ENCODE peak calls at places on chromosome 5, in six cellular contexts. G is neuronal stem cell, J is heart right ventricle, B is left lung, P is left ventricle myocardium inferior, N is GM12878. A is an unnamed sample. For H3K4me1, the result is how much of the 10 kb centered on the place peaks cover.

GRCh38 chr5:125037020-125037419 is 290.6 kb upstream of the ZNF608 start:
- DNase-seq in G (no peak), J (no peak), B (no peak), P (no peak), N (no peak), A (no peak)

GRCh38 chr5:18281947-18282557 is 647.8 kb downstream of the TAF11L14 start:
- DNase-seq in G (peak), J (no peak), B (no peak), P (no peak), N (no peak), A (no peak)

GRCh38 chr5:149080294-149080693 is 17.4 kb upstream of the SH3TC2 start:
- DNase-seq in G (no peak), J (no peak), B (no peak), P (no peak), N (no peak), A (no peak)

GRCh38 chr5:88729476-88730182 is 153.4 kb downstream of the MEF2C start:
- DNase-seq in G (peak), J (peak), B (no peak), P (peak), N (peak), A (no peak)

GRCh38 chr5:54120473-54120872 is 189.9 kb downstream of the ARL15 start:
- DNase-seq in G (no peak), J (no peak), B (no peak), P (no peak), N (no peak), A (no peak)

GRCh38 chr5:169126376-169127043 is 174.4 kb downstream of the SLIT3 start:
- DNase-seq in G (no peak), J (no peak), B (no peak), P (no peak), N (no peak), A (no peak)

GRCh38 chr5:163705983-163706771 is 200.8 kb downstream of the MAT2B start:
- DNase-seq in G (no peak), J (no peak), B (no peak), P (no peak), N (no peak), A (no peak)

GRCh38 chr5:119333421-119333851 is 22.4 kb upstream of the TNFAIP8 start:
- DNase-seq in G (no peak), J (no peak), B (no peak), P (no peak), N (no peak), A (no peak)

GRCh38 chr5:109759304-109759703 is 69.6 kb downstream of the MAN2A1 start:
- DNase-seq in G (no peak), J (no peak), B (no peak), P (no peak), N (no peak), A (no peak)

GRCh38 chr5:118700510-118700909 is 287.8 kb downstream of the DTWD2 start:
- DNase-seq in G (no peak), J (no peak), B (no peak), P (no peak), N (no peak), A (no peak)

GRCh38 chr5:157719231-157719630 is 12.0 kb upstream of the THG1L start:
- DNase-seq in G (no peak), J (no peak), B (no peak), P (no peak), N (no peak), A (no peak)

GRCh38 chr5:143851383-143851782 is 39.4 kb downstream of the HMHB1 start:
- DNase-seq in G (no peak), J (no peak), B (no peak), P (no peak), N (no peak), A (no peak)

GRCh38 chr5:9513825-9514224 is 32.0 kb downstream of the SEMA5A start:
- DNase-seq in G (no peak), J (no peak), B (no peak), P (no peak), N (no peak), A (no peak)

GRCh38 chr5:38872826-38873225 is 27.0 kb downstream of the OSMR start:
- DNase-seq in G (no peak), J (no peak), B (no peak), P (no peak), N (no peak), A (no peak)

GRCh38 chr5:159022178-159022556 is 77.5 kb downstream of the EBF1 start:
- DNase-seq in G (no peak), J (peak), B (peak), P (peak), N (no peak), A (peak)

GRCh38 chr5:37771203-37771611 is 68.6 kb downstream of the GDNF start:
- DNase-seq in G (no peak), J (no peak), B (no peak), P (no peak), N (no peak), A (no peak)

GRCh38 chr5:163079618-163080017 is 357.8 kb upstream of the CCNG1 start:
- DNase-seq in G (no peak), J (no peak), B (no peak), P (no peak), N (no peak), A (no peak)

GRCh38 chr5:78648359-78649219 is at the start of gene LHFPL2:
- DNase-seq in G (peak), J (peak), B (peak), P (peak), N (no peak), A (peak)

GRCh38 chr5:123164019-123164418 is 75.0 kb downstream of the PRDM6 start:
- DNase-seq in G (no peak), J (no peak), B (no peak), P (no peak), N (no peak), A (no peak)

GRCh38 chr5:132096904-132097303 is 23.3 kb downstream of the CSF2 start:
- DNase-seq in G (no peak), J (no peak), B (no peak), P (no peak), N (no peak), A (no peak)

GRCh38 chr5:147902606-147903115 is 3.7 kb downstream of the C5orf46 start:
- DNase-seq in G (no peak), J (no peak), B (no peak), P (no peak), N (no peak), A (no peak)

GRCh38 chr5:147904110-147904509 is 2.2 kb downstream of the C5orf46 start:
- DNase-seq in G (no peak), J (no peak), B (no peak), P (no peak), N (no peak), A (no peak)

GRCh38 chr5:147911427-147911826 is 5.1 kb upstream of the C5orf46 start:
- DNase-seq in G (no peak), J (peak), B (no peak), P (peak), N (no peak), A (peak)

GRCh38 chr5:147901555-147901954 is 4.8 kb downstream of the C5orf46 start:
- DNase-seq in G (no peak), J (no peak), B (no peak), P (no peak), N (no peak), A (peak)

DNA sequence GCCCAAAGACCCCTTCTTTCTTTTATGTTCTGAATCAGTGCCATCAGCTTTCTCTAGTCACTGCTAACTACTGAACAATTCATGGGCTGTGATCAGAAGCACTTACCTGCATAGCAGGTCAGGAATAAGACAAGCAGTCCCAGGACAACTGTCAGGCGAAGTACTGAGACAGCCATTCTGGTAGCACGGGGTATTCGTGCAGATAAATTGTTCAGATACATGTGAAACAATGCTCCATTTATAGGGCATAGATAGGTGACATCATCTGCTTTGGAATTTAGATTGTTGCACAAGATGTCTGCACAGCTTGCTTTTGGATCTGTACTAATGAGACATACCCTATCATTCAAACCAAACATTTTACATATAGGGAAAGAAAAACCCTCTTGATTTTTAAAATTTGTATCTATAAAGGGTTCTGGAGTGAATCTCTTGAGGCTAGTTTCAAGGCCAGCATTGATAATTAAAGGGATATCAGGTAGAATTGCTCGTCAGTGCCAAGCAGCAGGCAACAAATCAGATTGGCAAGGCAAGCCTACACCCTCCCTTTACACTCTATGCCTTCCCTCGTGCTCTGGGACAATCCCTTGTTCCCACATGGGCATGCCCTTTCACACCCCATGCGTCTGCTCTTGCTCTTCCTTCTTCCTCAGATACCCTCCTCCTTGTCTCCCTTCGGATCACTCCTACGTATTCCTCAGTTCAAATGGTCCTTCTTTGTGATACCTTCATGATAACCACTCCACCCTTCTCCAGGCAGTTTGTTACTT is at the start of gene C5orf46:
- DNase-seq in G (no peak), J (no peak), B (no peak), P (no peak), N (no peak), A (no peak)
- H3K4me3 ChIP-seq in G (no peak), J (no peak), B (no peak), P (peak), N (no peak), A (peak)

GRCh38 chr5:172439785-172440480 is 14.4 kb downstream of the SH3PXD2B start:
- DNase-seq in G (no peak), J (no peak), B (peak), P (peak), N (no peak), A (no peak)
- H3K4me1 ChIP-seq in G (under half), J (under half), B (under half), P (half or more), N (under half), A (under half)

GRCh38 chr5:59744531-59744992 is 149.0 kb downstream of the PDE4D start:
- DNase-seq in G (no peak), J (no peak), B (no peak), P (no peak), N (no peak), A (no peak)
- H3K4me3 ChIP-seq in G (no peak), J (no peak), B (no peak), P (no peak), N (no peak), A (no peak)

DNA sequence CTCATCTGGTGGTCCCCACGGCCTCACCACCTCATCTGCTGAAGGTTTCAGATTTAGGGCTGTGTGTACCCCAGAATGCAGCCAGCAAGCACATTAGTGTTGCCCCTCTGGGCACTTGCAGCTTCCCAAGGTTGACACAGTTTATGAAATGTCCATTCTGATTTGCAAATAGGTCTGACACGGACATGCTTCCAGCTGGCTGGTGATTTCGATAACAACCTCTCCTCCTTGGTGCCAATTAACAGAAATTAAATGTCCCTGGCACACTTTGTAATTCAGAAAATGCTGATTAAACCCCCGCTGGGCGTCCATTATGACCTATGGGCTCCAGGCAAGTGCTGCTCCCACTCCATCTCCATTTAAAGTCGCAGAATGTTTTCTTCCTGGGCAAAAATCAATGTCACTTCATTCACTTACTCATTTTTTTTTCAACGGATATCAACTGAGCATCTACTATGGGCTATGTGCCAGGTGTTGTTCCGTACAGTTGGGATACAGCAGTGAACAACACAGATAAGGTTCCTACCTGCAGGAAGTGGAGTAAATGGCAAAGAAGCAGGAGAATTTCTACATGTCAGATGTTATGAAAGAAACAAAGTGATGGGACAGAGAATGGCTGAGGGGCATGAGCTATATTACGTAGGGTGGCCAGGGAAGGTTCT is 32.0 kb downstream of the PLAC8L1 start:
- DNase-seq in G (no peak), J (no peak), B (no peak), P (no peak), N (no peak), A (no peak)
- H3K4me1 ChIP-seq in G (under half), J (under half), B (under half), P (half or more), N (under half), A (under half)

GRCh38 chr5:178353461-178353860 is 120.9 kb upstream of the PHYKPL start:
- DNase-seq in G (no peak), J (no peak), B (no peak), P (no peak), N (no peak), A (no peak)

GRCh38 chr5:178357678-178358077 is 125.1 kb upstream of the PHYKPL start:
- DNase-seq in G (no peak), J (no peak), B (no peak), P (no peak), N (no peak), A (no peak)

GRCh38 chr5:178357127-178357526 is 124.5 kb upstream of the PHYKPL start:
- DNase-seq in G (peak), J (no peak), B (no peak), P (peak), N (no peak), A (no peak)

GRCh38 chr5:178355662-178356061 is 123.1 kb upstream of the PHYKPL start:
- DNase-seq in G (no peak), J (no peak), B (no peak), P (no peak), N (no peak), A (no peak)

GRCh38 chr5:178356459-178356872 is 123.9 kb upstream of the PHYKPL start:
- DNase-seq in G (peak), J (no peak), B (no peak), P (peak), N (no peak), A (no peak)
- H3K4me3 ChIP-seq in G (peak), J (peak), B (no peak), P (peak), N (no peak), A (peak)

GRCh38 chr5:151684690-151685361 is 1.9 kb downstream of the SPARC start:
- DNase-seq in G (peak), J (peak), B (no peak), P (no peak), N (no peak), A (no peak)
- H3K4me1 ChIP-seq in G (under half), J (under half), B (under half), P (half or more), N (under half), A (half or more)

DNA sequence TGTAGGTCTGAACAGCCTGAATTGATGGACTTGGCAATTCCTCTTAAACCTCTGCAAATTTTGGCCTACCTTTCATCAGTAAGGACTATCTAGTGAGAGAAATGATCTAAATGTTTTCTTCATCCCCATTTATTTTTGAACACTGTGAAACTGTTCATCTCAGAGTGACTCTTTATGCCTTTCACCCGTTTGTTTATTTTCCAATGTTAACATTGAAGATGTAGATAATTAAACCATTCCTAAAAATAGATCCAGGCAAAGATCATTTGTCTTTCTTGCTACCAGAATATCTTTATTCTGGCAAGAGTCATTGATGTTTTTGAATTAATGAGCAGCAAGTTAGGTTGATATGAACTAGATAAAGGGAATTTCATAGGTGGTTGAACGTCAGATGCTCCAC is 3.2 kb downstream of the CPEB4 start:
- DNase-seq in G (no peak), J (no peak), B (no peak), P (no peak), N (no peak), A (no peak)
- H3K4me3 ChIP-seq in G (no peak), J (peak), B (peak), P (peak), N (peak), A (peak)

GRCh38 chr5:172642926-172643325 is 1.9 kb downstream of the NEURL1B start:
- DNase-seq in G (no peak), J (no peak), B (no peak), P (no peak), N (no peak), A (no peak)
- H3K4me1 ChIP-seq in G (under half), J (under half), B (under half), P (half or more), N (under half), A (under half)